ENCODE peak calls at places on chromosomes 6 and 20, in six cellular contexts. Y is activated CD4-positive, alpha-beta T cell treated with anti-CD3 and anti-CD28 coated beads for 1 hour; A is NCI-H69; G is GM12891; H is hypothalamus; F is GM12865. R is an unnamed sample.

GRCh38 chr6:133408543-133408942 is 167.4 kb downstream of the EYA4 start:
- DNase-seq in Y (no peak), A (no peak), G (no peak), H (no peak), F (no peak), R (no peak)

GRCh38 chr6:116557863-116558262 is 4.3 kb downstream of the CALHM4 start:
- DNase-seq in Y (no peak), A (peak), G (no peak), H (no peak), F (no peak), R (no peak)

GRCh38 chr20:24478584-24478983 is 9.2 kb downstream of the SYNDIG1 start:
- DNase-seq in Y (no peak), A (no peak), G (no peak), H (no peak), F (no peak), R (no peak)

GRCh38 chr6:26022166-26022510 is 59.5 kb downstream of the TRIM38 start:
- DNase-seq in Y (no peak), A (peak), G (no peak), H (peak), F (peak), R (peak)

GRCh38 chr20:42475773-42476172 is 713.9 kb downstream of the PTPRT start:
- DNase-seq in Y (no peak), A (no peak), G (no peak), H (no peak), F (no peak), R (no peak)

GRCh38 chr20:40265872-40266533 is 423.0 kb downstream of the MAFB start:
- DNase-seq in Y (no peak), A (peak), G (no peak), H (no peak), F (peak), R (no peak)

GRCh38 chr6:52089758-52090348 is 2.4 kb upstream of the PKHD1 start:
- DNase-seq in Y (no peak), A (no peak), G (no peak), H (no peak), F (no peak), R (no peak)

GRCh38 chr20:5003626-5004025 is 2.3 kb upstream of the SLC23A2 start:
- DNase-seq in Y (no peak), A (peak), G (no peak), H (no peak), F (no peak), R (no peak)

GRCh38 chr6:83198486-83199172 is 5.5 kb downstream of the RWDD2A start:
- DNase-seq in Y (no peak), A (no peak), G (no peak), H (no peak), F (no peak), R (no peak)

GRCh38 chr20:5080384-5080877 is 39.3 kb downstream of the PCNA start:
- DNase-seq in Y (no peak), A (no peak), G (no peak), H (no peak), F (peak), R (peak)

GRCh38 chr6:140571139-140571538 is 1196.7 kb upstream of the CITED2 start:
- DNase-seq in Y (no peak), A (no peak), G (no peak), H (no peak), F (no peak), R (no peak)

GRCh38 chr6:4805553-4806307 is 29.5 kb downstream of the CDYL start:
- DNase-seq in Y (no peak), A (peak), G (no peak), H (peak), F (peak), R (no peak)

GRCh38 chr20:51412333-51412761 is 130.2 kb downstream of the NFATC2 start:
- DNase-seq in Y (no peak), A (no peak), G (no peak), H (no peak), F (no peak), R (no peak)

GRCh38 chr6:127869183-127869582 is 31.7 kb downstream of the THEMIS start:
- DNase-seq in Y (no peak), A (no peak), G (no peak), H (no peak), F (no peak), R (no peak)